ENCODE peak calls at places on chromosomes 5 and 9, in nine cellular contexts. K is PC-3, D is PC-9, A is HCT116, Z is GM23338, W is MM.1S, O is SK-N-SH, L is Karpas-422, V is GM23248. U is an unnamed sample. For H3K9me2, the result is how much of the 10 kb centered on the place peaks cover.

GRCh38 chr9:100549048-100549447 is 28.8 kb upstream of the CAVIN4 start:
- DNase-seq in K (no peak), A (no peak), O (no peak), D (no peak), Z (no peak), V (no peak), W (no peak), L (no peak), U (peak)

GRCh38 chr5:127092690-127093089 is 19.4 kb upstream of the C5orf63 start:
- DNase-seq in V (peak), Z (peak), W (no peak), K (peak), D (no peak), O (peak), A (no peak), L (no peak), U (no peak)

GRCh38 chr9:98808411-98808815 is 943 bp downstream of the GALNT12 start:
- DNase-seq in K (peak), W (no peak), V (peak), D (peak), O (no peak), A (no peak), L (no peak), Z (peak), U (no peak)

GRCh38 chr9:98226968-98227367 is 28.5 kb downstream of the TBC1D2 start:
- DNase-seq in L (no peak), V (no peak), K (no peak), W (no peak), Z (no peak), A (no peak), O (no peak), D (no peak), U (no peak)

GRCh38 chr9:6609499-6610016 is 36.0 kb downstream of the GLDC start:
- DNase-seq in A (no peak), K (no peak), D (no peak), W (no peak), V (no peak), L (no peak), Z (no peak), O (no peak), U (no peak)

GRCh38 chr5:169667896-169668674 is 31.0 kb downstream of the DOCK2 start:
- DNase-seq in W (no peak), Z (no peak), A (no peak), D (no peak), O (peak), V (peak), K (peak), L (no peak), U (no peak)

GRCh38 chr9:130039504-130040147 is 3.4 kb downstream of the FNBP1 start:
- DNase-seq in V (no peak), Z (peak), A (no peak), O (peak), L (peak), K (peak), W (peak), D (no peak), U (peak)

GRCh38 chr9:89328064-89328463 is 9.8 kb downstream of the SECISBP2 start:
- DNase-seq in L (no peak), Z (no peak), A (no peak), O (no peak), K (peak), D (no peak), V (peak), W (no peak), U (no peak)

GRCh38 chr9:104747565-104748358 is at the start of gene NIPSNAP3A:
- DNase-seq in K (peak), D (peak), L (peak), Z (peak), W (peak), O (peak), V (peak), A (peak), U (peak)

GRCh38 chr5:92552206-92553160 is 1028.5 kb downstream of the NR2F1-AS1 start:
- DNase-seq in V (peak), W (no peak), A (peak), Z (no peak), L (no peak), O (peak), D (peak), K (peak), U (no peak)

GRCh38 chr5:92863666-92864065 is 717.4 kb downstream of the NR2F1-AS1 start:
- DNase-seq in A (no peak), L (no peak), O (no peak), K (no peak), D (no peak), Z (no peak), V (no peak), W (no peak), U (no peak)

DNA sequence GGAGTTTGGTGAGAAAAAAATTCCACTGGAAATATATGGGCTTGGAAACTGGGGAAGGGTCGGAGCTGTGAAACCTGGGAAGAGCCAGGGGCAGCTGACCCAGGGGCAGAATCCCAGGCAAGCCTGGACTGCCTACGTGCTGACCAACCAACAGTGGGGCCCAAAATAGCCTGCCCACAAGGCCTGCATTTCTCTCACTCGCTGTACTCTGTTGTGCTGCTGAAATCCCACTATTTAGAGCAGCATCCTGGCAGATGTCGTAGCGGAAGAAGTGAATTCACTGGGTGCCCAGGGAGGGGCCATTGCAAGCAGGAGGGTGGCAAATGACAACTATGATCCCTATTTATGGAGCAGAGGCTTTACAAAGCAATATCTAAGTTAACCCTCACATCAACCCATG is 9.5 kb downstream of the GDNF start:
- DNase-seq in A (no peak), K (no peak), W (no peak), O (no peak), V (no peak), L (no peak), Z (no peak), D (no peak), U (no peak)
- H3K9me2 ChIP-seq in A (under half), K (under half), W (under half), O (under half), V (under half), L (under half), Z (under half), D (under half), U (under half)

DNA sequence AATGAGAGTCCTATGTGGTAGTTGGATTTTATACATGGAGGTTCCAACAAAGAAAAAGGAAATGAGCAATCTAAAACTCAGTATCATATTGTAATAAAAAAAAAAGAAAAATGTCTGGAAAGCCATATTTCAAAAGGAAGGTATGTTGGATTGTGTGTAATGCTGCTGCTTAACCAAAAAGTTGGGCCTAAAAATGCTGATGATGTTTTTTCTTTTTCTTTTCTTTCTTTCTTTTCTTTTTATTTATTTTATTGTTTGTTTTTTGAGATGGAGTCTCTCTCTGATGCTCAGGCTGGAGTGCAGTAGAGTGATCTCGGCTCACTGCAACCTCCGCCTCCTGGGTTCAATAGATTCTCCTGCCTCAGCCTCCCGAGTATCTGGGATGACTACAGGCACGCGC is 1424.0 kb upstream of the CDH6 start:
- DNase-seq in L (no peak), A (no peak), W (no peak), K (no peak), D (no peak), V (no peak), O (no peak), Z (no peak), U (no peak)
- H2AFZ ChIP-seq in L (no peak), A (no peak), W (no peak), K (no peak), D (no peak), V (no peak), O (no peak), Z (no peak), U (no peak)

DNA sequence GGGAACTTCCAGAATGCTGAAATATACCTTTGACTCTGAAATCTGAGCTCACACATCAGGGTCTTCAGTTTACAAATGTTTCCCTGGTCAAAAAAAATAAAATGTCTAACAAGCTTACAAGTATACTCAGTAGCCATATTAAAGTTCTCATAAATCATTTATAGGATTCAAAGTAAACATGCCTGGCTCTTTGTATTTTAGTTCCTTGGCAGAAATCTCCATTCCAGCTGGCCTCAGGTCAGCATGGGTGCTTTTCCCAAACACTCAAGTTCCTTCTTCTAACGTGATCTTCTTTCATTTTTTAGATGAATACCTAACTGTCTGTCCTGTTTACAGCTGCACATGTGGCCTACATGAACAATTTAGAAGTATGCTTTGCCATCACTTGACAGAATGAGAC is 263.2 kb downstream of the GAS1 start:
- DNase-seq in D (no peak), K (no peak), W (no peak), A (no peak), O (no peak), V (no peak), L (no peak), Z (no peak), U (no peak)
- H3K9me2 ChIP-seq in D (under half), K (under half), W (under half), A (under half), O (under half), V (under half), L (under half), Z (under half), U (under half)

DNA sequence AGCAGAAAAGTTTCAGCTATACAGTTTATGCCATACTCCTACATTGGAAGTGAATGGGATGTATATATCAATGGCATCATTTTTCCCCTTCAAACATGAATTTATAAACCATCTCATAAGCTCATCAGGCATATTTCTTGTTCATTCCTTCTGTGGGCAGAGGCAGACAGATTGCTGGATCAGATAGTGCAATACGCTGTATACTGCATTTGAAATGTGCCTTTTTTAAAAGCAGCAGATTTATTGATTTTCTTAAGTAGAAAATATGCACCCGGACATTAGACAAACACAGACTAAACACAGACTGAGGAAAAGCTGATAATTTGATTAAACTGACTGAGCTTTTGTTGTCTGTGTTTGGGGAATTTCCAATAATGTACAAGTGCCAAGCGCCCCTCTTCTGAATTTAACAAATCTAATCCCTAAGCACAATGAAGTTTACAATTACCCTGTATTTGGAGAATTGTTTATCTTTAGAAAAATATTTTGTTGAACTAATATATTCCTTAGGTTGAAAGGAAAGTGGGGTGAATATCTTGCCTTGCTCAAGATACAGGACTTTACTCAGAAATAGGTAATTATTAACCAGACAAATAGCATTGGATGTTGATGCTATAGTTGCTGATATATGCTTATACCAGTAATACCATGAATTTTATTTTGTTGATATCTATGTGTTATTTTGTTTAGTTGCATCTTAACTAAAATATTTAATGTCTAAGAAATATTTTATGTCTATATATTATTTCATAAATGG is 566.6 kb upstream of the MEF2C start:
- DNase-seq in O (no peak), D (no peak), L (no peak), W (no peak), K (no peak), Z (no peak), A (no peak), V (no peak), U (no peak)
- H2AFZ ChIP-seq in O (no peak), D (no peak), L (no peak), W (no peak), K (no peak), Z (no peak), A (no peak), V (no peak), U (no peak)

GRCh38 chr9:116447914-116448313 is 239.2 kb upstream of the TRIM32 start:
- DNase-seq in A (no peak), W (no peak), Z (no peak), K (no peak), L (no peak), V (no peak), O (no peak), D (no peak), U (no peak)
- H3K9me2 ChIP-seq in A (under half), W (under half), Z (under half), K (under half), L (under half), V (under half), O (under half), D (under half), U (under half)

DNA sequence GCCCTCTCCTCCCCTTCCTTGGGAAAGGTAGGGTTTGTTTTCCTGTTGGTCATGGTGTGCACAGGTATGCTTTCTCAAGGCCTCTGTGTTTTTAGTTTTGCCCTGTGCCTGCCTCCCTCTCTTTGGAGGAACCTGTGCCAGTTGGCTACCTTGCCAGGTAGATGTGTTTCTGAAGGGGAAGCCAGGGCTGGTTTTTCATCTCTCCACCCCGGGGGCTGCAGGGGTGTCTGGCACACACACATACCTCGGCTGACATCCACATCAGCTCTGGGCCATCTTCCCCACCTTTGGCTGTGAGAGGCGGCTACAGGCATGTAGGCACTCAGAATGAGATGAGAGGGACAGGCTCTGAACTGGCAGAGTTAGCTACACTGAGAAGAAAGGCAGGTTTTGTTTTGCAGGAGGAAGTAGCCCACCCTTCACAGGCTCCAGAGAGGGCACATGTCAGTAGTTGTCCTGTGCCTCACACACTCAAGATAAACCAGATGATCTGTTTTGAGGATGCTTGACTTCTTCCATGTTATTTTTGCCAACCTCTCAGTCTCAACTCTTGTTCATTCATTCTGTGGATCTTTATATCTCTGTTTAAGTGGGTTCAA is 9.7 kb downstream of the RGMB start:
- DNase-seq in Z (no peak), K (no peak), O (no peak), A (no peak), V (peak), W (no peak), D (no peak), L (no peak), U (no peak)
- H2AFZ ChIP-seq in Z (no peak), K (no peak), O (no peak), A (no peak), V (no peak), W (no peak), D (no peak), L (no peak), U (no peak)

GRCh38 chr5:55636177-55636576 is 75.9 kb downstream of the SLC38A9 start:
- DNase-seq in O (peak), K (no peak), V (no peak), Z (no peak), W (no peak), A (no peak), D (no peak), L (no peak), U (no peak)
- H3K9me2 ChIP-seq in O (under half), K (under half), V (under half), Z (under half), W (under half), A (under half), D (under half), L (under half), U (under half)

GRCh38 chr5:103385722-103386121 is 127.2 kb downstream of the MACIR start:
- DNase-seq in V (no peak), O (no peak), Z (peak), K (no peak), D (no peak), A (no peak), W (no peak), L (no peak), U (no peak)
- H2AFZ ChIP-seq in V (no peak), O (no peak), Z (peak), K (no peak), D (no peak), A (no peak), W (no peak), L (no peak), U (no peak)

U was measured in OCI-LY7.